ENCODE peak calls at places on chromosomes 5 and 9, in eight cellular contexts. One of them, this sample, is unnamed.

GRCh38 chr9:128412120-128412790 is 8.4 kb upstream of the CERCAM start:
- DNase-seq in CD8-positive, alpha-beta memory T cell: peak; percentile 24
- DNase-seq in stomach: peak; percentile 44
- DNase-seq in A549: peak; percentile 52
- DNase-seq in WERI-Rb-1: peak; percentile 98
- DNase-seq in PC-9: peak; percentile 65
- DNase-seq in heart left ventricle: no peak
- DNase-seq in astrocyte of the cerebellum: peak; percentile 19
- DNase-seq in this sample: no peak

GRCh38 chr5:139638090-139638735 is 9.9 kb upstream of the CXXC5 start:
- DNase-seq in CD8-positive, alpha-beta memory T cell: no peak
- DNase-seq in stomach: peak; percentile 86
- DNase-seq in A549: no peak
- DNase-seq in WERI-Rb-1: peak; percentile 76
- DNase-seq in PC-9: peak; percentile 84
- DNase-seq in heart left ventricle: peak; percentile 84
- DNase-seq in astrocyte of the cerebellum: no peak
- DNase-seq in this sample: peak; percentile 72

GRCh38 chr5:32523625-32524024 is 61.7 kb upstream of the SUB1 start:
- DNase-seq in CD8-positive, alpha-beta memory T cell: no peak
- DNase-seq in stomach: no peak
- DNase-seq in A549: peak; percentile 12
- DNase-seq in WERI-Rb-1: no peak
- DNase-seq in PC-9: no peak
- DNase-seq in heart left ventricle: no peak
- DNase-seq in astrocyte of the cerebellum: no peak
- DNase-seq in this sample: no peak

GRCh38 chr5:1511037-1511436 is 12.7 kb downstream of the LPCAT1 start:
- DNase-seq in CD8-positive, alpha-beta memory T cell: peak; percentile 0
- DNase-seq in stomach: no peak
- DNase-seq in A549: no peak
- DNase-seq in WERI-Rb-1: peak; percentile 7
- DNase-seq in PC-9: no peak
- DNase-seq in heart left ventricle: peak; percentile 13
- DNase-seq in astrocyte of the cerebellum: no peak
- DNase-seq in this sample: no peak

GRCh38 chr5:78367318-78367991 is 7.0 kb downstream of the SCAMP1 start:
- DNase-seq in CD8-positive, alpha-beta memory T cell: no peak
- DNase-seq in stomach: no peak
- DNase-seq in A549: peak; percentile 13
- DNase-seq in WERI-Rb-1: no peak
- DNase-seq in PC-9: no peak
- DNase-seq in heart left ventricle: no peak
- DNase-seq in astrocyte of the cerebellum: no peak
- DNase-seq in this sample: no peak

GRCh38 chr5:2748841-2749513 is 2.5 kb downstream of the IRX2 start:
- DNase-seq in CD8-positive, alpha-beta memory T cell: no peak
- DNase-seq in stomach: no peak
- DNase-seq in A549: no peak
- DNase-seq in WERI-Rb-1: peak; percentile 13
- DNase-seq in PC-9: no peak
- DNase-seq in heart left ventricle: no peak
- DNase-seq in astrocyte of the cerebellum: no peak
- DNase-seq in this sample: no peak

GRCh38 chr5:147628054-147628895 is 118.4 kb upstream of the DPYSL3 start:
- DNase-seq in CD8-positive, alpha-beta memory T cell: peak; percentile 24
- DNase-seq in stomach: peak; percentile 64
- DNase-seq in A549: peak; percentile 61
- DNase-seq in WERI-Rb-1: peak; percentile 80
- DNase-seq in PC-9: peak; percentile 38
- DNase-seq in heart left ventricle: peak; percentile 37
- DNase-seq in astrocyte of the cerebellum: peak; percentile 75
- DNase-seq in this sample: peak; percentile 37

GRCh38 chr9:89304479-89305188 is 6.4 kb upstream of the CKS2 start:
- DNase-seq in CD8-positive, alpha-beta memory T cell: no peak
- DNase-seq in stomach: no peak
- DNase-seq in A549: no peak
- DNase-seq in WERI-Rb-1: no peak
- DNase-seq in PC-9: no peak
- DNase-seq in heart left ventricle: no peak
- DNase-seq in astrocyte of the cerebellum: no peak
- DNase-seq in this sample: no peak

GRCh38 chr5:150137168-150137957 is 18.3 kb downstream of the PDGFRB start:
- DNase-seq in CD8-positive, alpha-beta memory T cell: no peak
- DNase-seq in stomach: peak; percentile 38
- DNase-seq in A549: no peak
- DNase-seq in WERI-Rb-1: no peak
- DNase-seq in PC-9: no peak
- DNase-seq in heart left ventricle: no peak
- DNase-seq in astrocyte of the cerebellum: peak; percentile 54
- DNase-seq in this sample: peak; percentile 59

GRCh38 chr9:27861887-27862286 is 288.6 kb upstream of the C9orf72 start:
- DNase-seq in CD8-positive, alpha-beta memory T cell: no peak
- DNase-seq in stomach: no peak
- DNase-seq in A549: no peak
- DNase-seq in WERI-Rb-1: no peak
- DNase-seq in PC-9: no peak
- DNase-seq in heart left ventricle: no peak
- DNase-seq in astrocyte of the cerebellum: no peak
- DNase-seq in this sample: no peak

GRCh38 chr9:124513374-124513994 is 6.3 kb upstream of the NR5A1 start:
- DNase-seq in CD8-positive, alpha-beta memory T cell: no peak
- DNase-seq in stomach: no peak
- DNase-seq in A549: no peak
- DNase-seq in WERI-Rb-1: no peak
- DNase-seq in PC-9: no peak
- DNase-seq in heart left ventricle: peak; percentile 52
- DNase-seq in astrocyte of the cerebellum: no peak
- DNase-seq in this sample: no peak

GRCh38 chr9:13002740-13003139 is 227.9 kb downstream of the LURAP1L start:
- DNase-seq in CD8-positive, alpha-beta memory T cell: no peak
- DNase-seq in stomach: no peak
- DNase-seq in A549: no peak
- DNase-seq in WERI-Rb-1: peak; percentile 16
- DNase-seq in PC-9: no peak
- DNase-seq in heart left ventricle: no peak
- DNase-seq in astrocyte of the cerebellum: no peak
- DNase-seq in this sample: no peak

GRCh38 chr5:95959964-95960801 is 1.5 kb downstream of the ELL2 start:
- DNase-seq in CD8-positive, alpha-beta memory T cell: no peak
- DNase-seq in stomach: no peak
- DNase-seq in A549: peak; percentile 15
- DNase-seq in WERI-Rb-1: peak; percentile 12
- DNase-seq in PC-9: peak; percentile 22
- DNase-seq in heart left ventricle: no peak
- DNase-seq in astrocyte of the cerebellum: no peak
- DNase-seq in this sample: no peak

GRCh38 chr9:120928015-120928719 is 1.6 kb upstream of the TRAF1 start:
- DNase-seq in CD8-positive, alpha-beta memory T cell: peak; percentile 67
- DNase-seq in stomach: peak; percentile 51
- DNase-seq in A549: no peak
- DNase-seq in WERI-Rb-1: no peak
- DNase-seq in PC-9: peak; percentile 11
- DNase-seq in heart left ventricle: peak; percentile 51
- DNase-seq in astrocyte of the cerebellum: no peak
- DNase-seq in this sample: no peak

GRCh38 chr5:105593011-105593760 is 2030.6 kb upstream of the NUDT12 start:
- DNase-seq in CD8-positive, alpha-beta memory T cell: no peak
- DNase-seq in stomach: no peak
- DNase-seq in A549: no peak
- DNase-seq in WERI-Rb-1: no peak
- DNase-seq in PC-9: no peak
- DNase-seq in heart left ventricle: no peak
- DNase-seq in astrocyte of the cerebellum: no peak
- DNase-seq in this sample: no peak

GRCh38 chr9:18746631-18747030 is 272.7 kb downstream of the ADAMTSL1 start:
- DNase-seq in CD8-positive, alpha-beta memory T cell: no peak
- DNase-seq in stomach: no peak
- DNase-seq in A549: no peak
- DNase-seq in WERI-Rb-1: no peak
- DNase-seq in PC-9: no peak
- DNase-seq in heart left ventricle: no peak
- DNase-seq in astrocyte of the cerebellum: peak; percentile 29
- DNase-seq in this sample: no peak

GRCh38 chr5:6692906-6693305 is 20.3 kb upstream of the TENT4A start:
- DNase-seq in CD8-positive, alpha-beta memory T cell: no peak
- DNase-seq in stomach: no peak
- DNase-seq in A549: no peak
- DNase-seq in WERI-Rb-1: no peak
- DNase-seq in PC-9: no peak
- DNase-seq in heart left ventricle: no peak
- DNase-seq in astrocyte of the cerebellum: no peak
- DNase-seq in this sample: no peak

GRCh38 chr5:99636663-99637062 is 707.9 kb upstream of the CHD1 start:
- DNase-seq in CD8-positive, alpha-beta memory T cell: no peak
- DNase-seq in stomach: no peak
- DNase-seq in A549: no peak
- DNase-seq in WERI-Rb-1: no peak
- DNase-seq in PC-9: no peak
- DNase-seq in heart left ventricle: no peak
- DNase-seq in astrocyte of the cerebellum: no peak
- DNase-seq in this sample: no peak

GRCh38 chr9:89635007-89635742 is 30.4 kb downstream of the GADD45G start:
- DNase-seq in CD8-positive, alpha-beta memory T cell: no peak
- DNase-seq in stomach: peak; percentile 84
- DNase-seq in A549: no peak
- DNase-seq in WERI-Rb-1: no peak
- DNase-seq in PC-9: no peak
- DNase-seq in heart left ventricle: no peak
- DNase-seq in astrocyte of the cerebellum: peak; percentile 82
- DNase-seq in this sample: no peak

GRCh38 chr5:159864885-159865622 is 51.2 kb upstream of the ADRA1B start:
- DNase-seq in CD8-positive, alpha-beta memory T cell: no peak
- DNase-seq in stomach: no peak
- DNase-seq in A549: no peak
- DNase-seq in WERI-Rb-1: no peak
- DNase-seq in PC-9: no peak
- DNase-seq in heart left ventricle: no peak
- DNase-seq in astrocyte of the cerebellum: no peak
- DNase-seq in this sample: no peak
- H3K4me3 ChIP-seq in CD8-positive, alpha-beta memory T cell: no peak overlapping the region
- H3K4me3 ChIP-seq in stomach: no peak overlapping the region
- H3K4me3 ChIP-seq in A549: no peak overlapping the region
- H3K4me3 ChIP-seq in WERI-Rb-1: no peak overlapping the region
- H3K4me3 ChIP-seq in PC-9: no peak overlapping the region
- H3K4me3 ChIP-seq in heart left ventricle: no peak overlapping the region
- H3K4me3 ChIP-seq in astrocyte of the cerebellum: no peak overlapping the region
- H3K4me3 ChIP-seq in this sample: no peak overlapping the region

GRCh38 chr5:44565360-44565759 is 176.1 kb upstream of the FGF10 start:
- DNase-seq in CD8-positive, alpha-beta memory T cell: no peak
- DNase-seq in stomach: no peak
- DNase-seq in A549: no peak
- DNase-seq in WERI-Rb-1: no peak
- DNase-seq in PC-9: no peak
- DNase-seq in heart left ventricle: no peak
- DNase-seq in astrocyte of the cerebellum: no peak
- DNase-seq in this sample: no peak
- H3K4me3 ChIP-seq in CD8-positive, alpha-beta memory T cell: no peak overlapping the region
- H3K4me3 ChIP-seq in stomach: no peak overlapping the region
- H3K4me3 ChIP-seq in A549: no peak overlapping the region
- H3K4me3 ChIP-seq in WERI-Rb-1: no peak overlapping the region
- H3K4me3 ChIP-seq in PC-9: no peak overlapping the region
- H3K4me3 ChIP-seq in heart left ventricle: no peak overlapping the region
- H3K4me3 ChIP-seq in astrocyte of the cerebellum: no peak overlapping the region
- H3K4me3 ChIP-seq in this sample: no peak overlapping the region

GRCh38 chr5:34706084-34706483 is 50.0 kb downstream of the RAI14 start:
- DNase-seq in CD8-positive, alpha-beta memory T cell: no peak
- DNase-seq in stomach: no peak
- DNase-seq in A549: no peak
- DNase-seq in WERI-Rb-1: no peak
- DNase-seq in PC-9: no peak
- DNase-seq in heart left ventricle: no peak
- DNase-seq in astrocyte of the cerebellum: no peak
- DNase-seq in this sample: no peak

GRCh38 chr5:34712565-34712964 is 56.4 kb downstream of the RAI14 start:
- DNase-seq in CD8-positive, alpha-beta memory T cell: no peak
- DNase-seq in stomach: no peak
- DNase-seq in A549: no peak
- DNase-seq in WERI-Rb-1: no peak
- DNase-seq in PC-9: no peak
- DNase-seq in heart left ventricle: no peak
- DNase-seq in astrocyte of the cerebellum: no peak
- DNase-seq in this sample: no peak

GRCh38 chr5:34709861-34710673 is 53.9 kb downstream of the RAI14 start:
- DNase-seq in CD8-positive, alpha-beta memory T cell: no peak
- DNase-seq in stomach: no peak
- DNase-seq in A549: no peak
- DNase-seq in WERI-Rb-1: no peak
- DNase-seq in PC-9: peak; percentile 62
- DNase-seq in heart left ventricle: no peak
- DNase-seq in astrocyte of the cerebellum: peak; percentile 95
- DNase-seq in this sample: no peak

GRCh38 chr5:34707451-34708107 is 51.5 kb downstream of the RAI14 start:
- DNase-seq in CD8-positive, alpha-beta memory T cell: no peak
- DNase-seq in stomach: no peak
- DNase-seq in A549: no peak
- DNase-seq in WERI-Rb-1: no peak
- DNase-seq in PC-9: no peak
- DNase-seq in heart left ventricle: no peak
- DNase-seq in astrocyte of the cerebellum: peak; percentile 50
- DNase-seq in this sample: no peak

DNA sequence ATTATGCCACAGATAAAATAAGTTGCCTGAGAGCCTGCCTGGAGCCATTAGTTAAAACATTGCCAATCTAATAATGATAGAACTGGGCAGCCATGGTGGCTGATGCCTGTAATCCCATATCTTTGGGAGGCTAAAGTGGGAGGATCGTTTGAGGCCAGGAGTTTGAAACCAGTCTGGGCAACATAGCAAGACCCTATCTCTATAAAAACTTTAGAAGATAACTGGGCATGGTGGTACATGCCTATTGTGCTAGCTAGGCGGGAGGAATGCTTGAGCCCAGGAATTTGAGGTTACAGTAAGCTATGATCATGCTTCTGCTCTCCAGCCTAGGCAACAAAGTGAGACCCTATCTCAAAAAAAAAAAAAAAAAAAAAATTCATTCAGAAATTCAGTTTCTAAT is 52.6 kb downstream of the RAI14 start:
- DNase-seq in CD8-positive, alpha-beta memory T cell: no peak
- DNase-seq in stomach: no peak
- DNase-seq in A549: no peak
- DNase-seq in WERI-Rb-1: no peak
- DNase-seq in PC-9: no peak
- DNase-seq in heart left ventricle: no peak
- DNase-seq in astrocyte of the cerebellum: no peak
- DNase-seq in this sample: no peak
- H3K4me3 ChIP-seq in CD8-positive, alpha-beta memory T cell: no peak overlapping the region
- H3K4me3 ChIP-seq in stomach: no peak overlapping the region
- H3K4me3 ChIP-seq in A549: no peak overlapping the region
- H3K4me3 ChIP-seq in WERI-Rb-1: no peak overlapping the region
- H3K4me3 ChIP-seq in PC-9: no peak overlapping the region
- H3K4me3 ChIP-seq in heart left ventricle: no peak overlapping the region
- H3K4me3 ChIP-seq in astrocyte of the cerebellum: no peak overlapping the region
- H3K4me3 ChIP-seq in this sample: no peak overlapping the region

DNA sequence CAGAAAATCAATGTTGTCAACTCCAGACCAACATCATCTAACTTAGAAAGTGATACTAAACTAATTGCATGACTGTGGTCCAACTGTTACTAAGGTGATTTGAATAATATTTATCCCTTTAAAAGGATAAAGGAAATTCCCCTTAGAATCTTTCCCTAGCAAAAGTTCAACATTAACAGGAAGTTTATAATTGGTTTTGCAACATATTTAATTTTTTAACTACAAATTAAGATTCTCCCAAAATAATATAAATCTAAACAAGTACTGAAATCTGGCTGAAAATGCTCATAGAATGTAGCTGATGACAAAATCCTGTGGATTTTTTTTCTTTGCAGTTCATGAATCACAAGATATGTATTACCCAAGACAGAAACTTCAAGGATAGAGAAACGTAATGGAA is 151.4 kb downstream of the LPAR1 start:
- DNase-seq in CD8-positive, alpha-beta memory T cell: no peak
- DNase-seq in stomach: no peak
- DNase-seq in A549: no peak
- DNase-seq in WERI-Rb-1: no peak
- DNase-seq in PC-9: no peak
- DNase-seq in heart left ventricle: no peak
- DNase-seq in astrocyte of the cerebellum: no peak
- DNase-seq in this sample: no peak
- H3K4me3 ChIP-seq in CD8-positive, alpha-beta memory T cell: no peak overlapping the region
- H3K4me3 ChIP-seq in stomach: no peak overlapping the region
- H3K4me3 ChIP-seq in A549: no peak overlapping the region
- H3K4me3 ChIP-seq in WERI-Rb-1: no peak overlapping the region
- H3K4me3 ChIP-seq in PC-9: no peak overlapping the region
- H3K4me3 ChIP-seq in heart left ventricle: no peak overlapping the region
- H3K4me3 ChIP-seq in astrocyte of the cerebellum: no peak overlapping the region
- H3K4me3 ChIP-seq in this sample: no peak overlapping the region